ENCODE peak calls at places on chromosome 10, in five cellular contexts. One of them, this sample, is unnamed.

GRCh38 chr10:110357252-110357780 is 52.6 kb upstream of the SMNDC1 start:
- DNase-seq in stomach: no peak
- DNase-seq in kidney epithelial cell: peak
- DNase-seq in cardiac muscle cell: peak
- DNase-seq in sigmoid colon: no peak
- DNase-seq in this sample: no peak

GRCh38 chr10:102964713-102965112 is 46.6 kb downstream of the CNNM2 start:
- DNase-seq in stomach: no peak
- DNase-seq in cardiac muscle cell: no peak
- DNase-seq in sigmoid colon: no peak
- DNase-seq in kidney epithelial cell: no peak
- DNase-seq in this sample: no peak

GRCh38 chr10:93199221-93199681 is 125.6 kb downstream of the CYP26A1 start:
- DNase-seq in sigmoid colon: peak
- DNase-seq in kidney epithelial cell: peak
- DNase-seq in cardiac muscle cell: peak
- DNase-seq in stomach: peak
- DNase-seq in this sample: peak

GRCh38 chr10:1047937-1048336 is 982 bp downstream of the IDI1 start:
- DNase-seq in stomach: no peak
- DNase-seq in sigmoid colon: no peak
- DNase-seq in cardiac muscle cell: no peak
- DNase-seq in kidney epithelial cell: no peak
- DNase-seq in this sample: no peak

GRCh38 chr10:7523656-7524055 is 112.8 kb upstream of the SFMBT2 start:
- DNase-seq in cardiac muscle cell: no peak
- DNase-seq in kidney epithelial cell: no peak
- DNase-seq in sigmoid colon: no peak
- DNase-seq in stomach: no peak
- DNase-seq in this sample: no peak

GRCh38 chr10:99689461-99689860 is 30.2 kb downstream of the ENTPD7 start:
- DNase-seq in kidney epithelial cell: no peak
- DNase-seq in sigmoid colon: no peak
- DNase-seq in stomach: no peak
- DNase-seq in cardiac muscle cell: no peak
- DNase-seq in this sample: no peak

GRCh38 chr10:13099144-13099665 is 758 bp upstream of the OPTN start:
- DNase-seq in sigmoid colon: peak
- DNase-seq in kidney epithelial cell: no peak
- DNase-seq in cardiac muscle cell: peak
- DNase-seq in stomach: no peak
- DNase-seq in this sample: no peak

GRCh38 chr10:101625821-101626412 is 37.8 kb downstream of the DPCD start:
- DNase-seq in stomach: no peak
- DNase-seq in sigmoid colon: no peak
- DNase-seq in kidney epithelial cell: no peak
- DNase-seq in cardiac muscle cell: no peak
- DNase-seq in this sample: no peak

GRCh38 chr10:60414111-60414510 is 24.4 kb upstream of the ANK3 start:
- DNase-seq in cardiac muscle cell: peak
- DNase-seq in stomach: no peak
- DNase-seq in kidney epithelial cell: no peak
- DNase-seq in sigmoid colon: no peak
- DNase-seq in this sample: no peak

GRCh38 chr10:12965571-12965970 is 35.9 kb downstream of the CCDC3 start:
- DNase-seq in sigmoid colon: no peak
- DNase-seq in kidney epithelial cell: no peak
- DNase-seq in cardiac muscle cell: no peak
- DNase-seq in stomach: no peak
- DNase-seq in this sample: no peak

GRCh38 chr10:34139559-34139958 is 675.5 kb downstream of the PARD3 start:
- DNase-seq in cardiac muscle cell: peak
- DNase-seq in kidney epithelial cell: peak
- DNase-seq in sigmoid colon: no peak
- DNase-seq in stomach: no peak
- DNase-seq in this sample: peak

GRCh38 chr10:84264611-84265141 is 19.8 kb downstream of the RGR start:
- DNase-seq in kidney epithelial cell: no peak
- DNase-seq in sigmoid colon: peak
- DNase-seq in stomach: peak
- DNase-seq in cardiac muscle cell: peak
- DNase-seq in this sample: no peak

GRCh38 chr10:1674501-1674900 is 62.8 kb downstream of the ADARB2 start:
- DNase-seq in sigmoid colon: no peak
- DNase-seq in kidney epithelial cell: no peak
- DNase-seq in cardiac muscle cell: no peak
- DNase-seq in stomach: no peak
- DNase-seq in this sample: no peak

GRCh38 chr10:109619914-109620313 is 303.4 kb downstream of the XPNPEP1 start:
- DNase-seq in stomach: no peak
- DNase-seq in cardiac muscle cell: no peak
- DNase-seq in sigmoid colon: no peak
- DNase-seq in kidney epithelial cell: no peak
- DNase-seq in this sample: no peak

GRCh38 chr10:35882422-35883150 is 240.5 kb upstream of the FZD8 start:
- DNase-seq in cardiac muscle cell: no peak
- DNase-seq in sigmoid colon: no peak
- DNase-seq in stomach: no peak
- DNase-seq in kidney epithelial cell: no peak
- DNase-seq in this sample: no peak

GRCh38 chr10:77463967-77464745 is 173.5 kb downstream of the KCNMA1 start:
- DNase-seq in stomach: no peak
- DNase-seq in kidney epithelial cell: no peak
- DNase-seq in cardiac muscle cell: peak
- DNase-seq in sigmoid colon: no peak
- DNase-seq in this sample: no peak

GRCh38 chr10:14386202-14386593 is 55.5 kb upstream of the FRMD4A start:
- DNase-seq in kidney epithelial cell: peak
- DNase-seq in stomach: no peak
- DNase-seq in cardiac muscle cell: peak
- DNase-seq in sigmoid colon: no peak
- DNase-seq in this sample: peak

GRCh38 chr10:84310470-84310869 is 17.9 kb upstream of the CCSER2 start:
- DNase-seq in cardiac muscle cell: peak
- DNase-seq in sigmoid colon: no peak
- DNase-seq in kidney epithelial cell: peak
- DNase-seq in stomach: no peak
- DNase-seq in this sample: peak

GRCh38 chr10:60666221-60666620 is 112.1 kb upstream of the CDK1 start:
- DNase-seq in sigmoid colon: no peak
- DNase-seq in kidney epithelial cell: no peak
- DNase-seq in stomach: no peak
- DNase-seq in cardiac muscle cell: peak
- DNase-seq in this sample: no peak

GRCh38 chr10:78000956-78001472 is 28.3 kb downstream of the POLR3A start:
- DNase-seq in sigmoid colon: no peak
- DNase-seq in cardiac muscle cell: no peak
- DNase-seq in stomach: no peak
- DNase-seq in kidney epithelial cell: no peak
- DNase-seq in this sample: no peak

GRCh38 chr10:33803248-33803647 is 468.8 kb upstream of the NRP1 start:
- DNase-seq in cardiac muscle cell: peak
- DNase-seq in stomach: no peak
- DNase-seq in sigmoid colon: no peak
- DNase-seq in kidney epithelial cell: peak
- DNase-seq in this sample: peak

GRCh38 chr10:110081914-110082313 is 74.1 kb downstream of the ADD3 start:
- DNase-seq in kidney epithelial cell: peak
- DNase-seq in cardiac muscle cell: peak
- DNase-seq in stomach: no peak
- DNase-seq in sigmoid colon: no peak
- DNase-seq in this sample: no peak

GRCh38 chr10:93126484-93127052 is 52.9 kb downstream of the CYP26A1 start:
- DNase-seq in kidney epithelial cell: no peak
- DNase-seq in cardiac muscle cell: no peak
- DNase-seq in stomach: no peak
- DNase-seq in sigmoid colon: no peak
- DNase-seq in this sample: no peak

GRCh38 chr10:101830322-101831168 is 12.3 kb upstream of the OGA start:
- DNase-seq in kidney epithelial cell: peak
- DNase-seq in sigmoid colon: peak
- DNase-seq in stomach: peak
- DNase-seq in cardiac muscle cell: peak
- DNase-seq in this sample: no peak

GRCh38 chr10:132478341-132479023 is 59.1 kb upstream of the INPP5A start:
- DNase-seq in cardiac muscle cell: no peak
- DNase-seq in kidney epithelial cell: no peak
- DNase-seq in sigmoid colon: peak
- DNase-seq in stomach: no peak
- DNase-seq in this sample: no peak

GRCh38 chr10:119079572-119080520 is 771 bp downstream of the EIF3A start:
- DNase-seq in cardiac muscle cell: peak
- DNase-seq in sigmoid colon: peak
- DNase-seq in stomach: peak
- DNase-seq in kidney epithelial cell: no peak
- DNase-seq in this sample: no peak

GRCh38 chr10:5625992-5626777 is 40.2 kb downstream of the ASB13 start:
- DNase-seq in stomach: peak
- DNase-seq in kidney epithelial cell: no peak
- DNase-seq in cardiac muscle cell: no peak
- DNase-seq in sigmoid colon: no peak
- DNase-seq in this sample: no peak

GRCh38 chr10:10642741-10643280 is 374.9 kb upstream of the CELF2 start:
- DNase-seq in kidney epithelial cell: no peak
- DNase-seq in cardiac muscle cell: peak
- DNase-seq in stomach: no peak
- DNase-seq in sigmoid colon: no peak
- DNase-seq in this sample: no peak

GRCh38 chr10:3090914-3091313 is 23.6 kb downstream of the PFKP start:
- DNase-seq in sigmoid colon: no peak
- DNase-seq in kidney epithelial cell: peak
- DNase-seq in stomach: peak
- DNase-seq in cardiac muscle cell: peak
- DNase-seq in this sample: no peak
- H3K4me3 ChIP-seq in sigmoid colon: no peak
- H3K4me3 ChIP-seq in kidney epithelial cell: no peak
- H3K4me3 ChIP-seq in stomach: no peak
- H3K4me3 ChIP-seq in cardiac muscle cell: no peak
- H3K4me3 ChIP-seq in this sample: peak

GRCh38 chr10:52424343-52424742 is 110.3 kb downstream of the DKK1 start:
- DNase-seq in sigmoid colon: no peak
- DNase-seq in kidney epithelial cell: no peak
- DNase-seq in stomach: no peak
- DNase-seq in cardiac muscle cell: no peak
- DNase-seq in this sample: no peak

GRCh38 chr10:52423369-52423768 is 109.3 kb downstream of the DKK1 start:
- DNase-seq in kidney epithelial cell: no peak
- DNase-seq in cardiac muscle cell: no peak
- DNase-seq in sigmoid colon: no peak
- DNase-seq in stomach: no peak
- DNase-seq in this sample: no peak

GRCh38 chr10:52419281-52419680 is 105.2 kb downstream of the DKK1 start:
- DNase-seq in sigmoid colon: no peak
- DNase-seq in stomach: no peak
- DNase-seq in cardiac muscle cell: no peak
- DNase-seq in kidney epithelial cell: no peak
- DNase-seq in this sample: no peak

GRCh38 chr10:52420656-52421055 is 106.6 kb downstream of the DKK1 start:
- DNase-seq in stomach: no peak
- DNase-seq in sigmoid colon: no peak
- DNase-seq in cardiac muscle cell: peak
- DNase-seq in kidney epithelial cell: no peak
- DNase-seq in this sample: no peak
- TF ChIP-seq CTCF in stomach: no peak
- TF ChIP-seq CTCF in sigmoid colon: no peak
- TF ChIP-seq CTCF in cardiac muscle cell: no peak
- TF ChIP-seq CTCF in kidney epithelial cell: no peak
- TF ChIP-seq CTCF in this sample: no peak

DNA sequence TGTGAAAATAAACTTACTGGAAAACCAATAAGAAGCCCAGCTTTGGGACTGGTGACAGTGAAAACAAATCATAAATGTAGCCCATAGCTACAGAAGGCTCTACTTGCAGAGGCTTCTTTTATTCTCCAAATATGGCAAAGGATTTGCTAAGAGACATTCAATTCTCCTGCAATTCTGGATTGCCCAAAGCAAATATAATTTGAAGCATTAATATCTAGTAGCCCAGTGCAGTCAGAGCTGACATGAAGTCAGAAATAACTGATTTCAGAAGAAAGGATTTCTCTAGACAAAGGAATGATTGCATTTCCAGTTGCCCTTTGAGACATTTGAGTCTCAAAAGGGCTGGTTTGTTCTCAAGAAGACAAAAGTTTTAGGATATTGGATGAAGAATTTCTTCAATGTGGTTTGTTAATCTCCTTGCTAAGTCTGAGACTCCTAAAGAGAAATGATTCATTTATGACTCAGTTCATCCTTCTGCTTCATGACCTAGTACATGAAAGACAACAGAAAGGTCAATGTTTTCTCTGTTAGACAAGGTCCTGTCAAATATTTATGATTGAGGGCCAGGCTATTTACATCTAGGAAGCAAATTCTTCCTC is 27.8 kb downstream of the PPP1R3C start:
- DNase-seq in kidney epithelial cell: no peak
- DNase-seq in cardiac muscle cell: peak
- DNase-seq in sigmoid colon: no peak
- DNase-seq in stomach: no peak
- DNase-seq in this sample: no peak
- H3K4me3 ChIP-seq in kidney epithelial cell: no peak
- H3K4me3 ChIP-seq in cardiac muscle cell: no peak
- H3K4me3 ChIP-seq in sigmoid colon: no peak
- H3K4me3 ChIP-seq in stomach: no peak
- H3K4me3 ChIP-seq in this sample: no peak

DNA sequence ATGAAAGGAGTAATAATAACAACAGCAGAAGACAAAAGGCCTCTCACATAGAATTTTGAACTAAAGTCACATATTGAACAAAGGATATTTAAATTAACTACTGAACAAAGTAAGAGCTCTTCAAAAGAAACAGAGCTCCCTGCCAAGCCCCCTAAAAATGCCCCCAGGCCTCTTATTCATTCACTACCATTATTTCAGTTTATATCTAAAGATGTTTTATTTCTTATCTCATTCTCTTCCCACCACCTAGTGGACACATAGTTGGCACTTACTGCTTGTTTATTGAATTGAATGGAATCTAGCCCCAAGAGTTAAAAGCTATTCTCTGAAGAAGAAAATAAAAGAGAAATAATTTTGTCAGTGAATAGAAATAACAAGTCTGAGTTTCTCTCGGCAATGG is 37.4 kb downstream of the VCL start:
- DNase-seq in stomach: no peak
- DNase-seq in cardiac muscle cell: peak
- DNase-seq in kidney epithelial cell: no peak
- DNase-seq in sigmoid colon: no peak
- DNase-seq in this sample: no peak
- TF ChIP-seq CTCF in stomach: no peak
- TF ChIP-seq CTCF in cardiac muscle cell: peak
- TF ChIP-seq CTCF in kidney epithelial cell: peak
- TF ChIP-seq CTCF in sigmoid colon: no peak
- TF ChIP-seq CTCF in this sample: peak

This sample was measured in epithelial cell of proximal tubule.